ENCODE peak calls at places on chromosomes 13 and 19, in four cellular contexts. One of them, this sample, is unnamed.

GRCh38 chr13:32233062-32233461 is 82.1 kb downstream of the ZAR1L start:
- DNase-seq in lung: no peak
- DNase-seq in activated T-helper 1 cell treated with anti-CD3 and anti-CD28 coated beads, Interleukin-2, amount 50 U/mL, for 16 hours: no peak
- DNase-seq in fibroblast of pulmonary artery: no peak
- DNase-seq in this sample: no peak

GRCh38 chr13:27319404-27319803 is 48.8 kb downstream of the RASL11A start:
- DNase-seq in lung: no peak
- DNase-seq in activated T-helper 1 cell treated with anti-CD3 and anti-CD28 coated beads, Interleukin-2, amount 50 U/mL, for 16 hours: no peak
- DNase-seq in fibroblast of pulmonary artery: no peak
- DNase-seq in this sample: no peak

GRCh38 chr19:4414800-4415251 is 12.4 kb downstream of the CHAF1A start:
- DNase-seq in lung: no peak
- DNase-seq in activated T-helper 1 cell treated with anti-CD3 and anti-CD28 coated beads, Interleukin-2, amount 50 U/mL, for 16 hours: no peak
- DNase-seq in fibroblast of pulmonary artery: peak
- DNase-seq in this sample: no peak

GRCh38 chr13:70162141-70162540 is 53.9 kb upstream of the KLHL1 start:
- DNase-seq in lung: no peak
- DNase-seq in activated T-helper 1 cell treated with anti-CD3 and anti-CD28 coated beads, Interleukin-2, amount 50 U/mL, for 16 hours: no peak
- DNase-seq in fibroblast of pulmonary artery: no peak
- DNase-seq in this sample: no peak

GRCh38 chr13:102197193-102197592 is 204.7 kb downstream of the FGF14 start:
- DNase-seq in lung: no peak
- DNase-seq in activated T-helper 1 cell treated with anti-CD3 and anti-CD28 coated beads, Interleukin-2, amount 50 U/mL, for 16 hours: no peak
- DNase-seq in fibroblast of pulmonary artery: no peak
- DNase-seq in this sample: peak

GRCh38 chr19:42295831-42296525 is 6.0 kb upstream of the PRR19 start:
- DNase-seq in lung: peak
- DNase-seq in activated T-helper 1 cell treated with anti-CD3 and anti-CD28 coated beads, Interleukin-2, amount 50 U/mL, for 16 hours: peak
- DNase-seq in fibroblast of pulmonary artery: peak
- DNase-seq in this sample: no peak

GRCh38 chr19:42286349-42287016 is 15.4 kb upstream of the PRR19 start:
- DNase-seq in lung: no peak
- DNase-seq in activated T-helper 1 cell treated with anti-CD3 and anti-CD28 coated beads, Interleukin-2, amount 50 U/mL, for 16 hours: no peak
- DNase-seq in fibroblast of pulmonary artery: peak
- DNase-seq in this sample: no peak

GRCh38 chr19:17560205-17560595 is 4.8 kb downstream of the COLGALT1 start:
- DNase-seq in lung: peak
- DNase-seq in activated T-helper 1 cell treated with anti-CD3 and anti-CD28 coated beads, Interleukin-2, amount 50 U/mL, for 16 hours: no peak
- DNase-seq in fibroblast of pulmonary artery: peak
- DNase-seq in this sample: peak

GRCh38 chr19:40223135-40223822 is 3.2 kb downstream of the CCNP start:
- DNase-seq in lung: no peak
- DNase-seq in activated T-helper 1 cell treated with anti-CD3 and anti-CD28 coated beads, Interleukin-2, amount 50 U/mL, for 16 hours: no peak
- DNase-seq in fibroblast of pulmonary artery: no peak
- DNase-seq in this sample: no peak

GRCh38 chr13:33072282-33072681 is 56.1 kb downstream of the KL start:
- DNase-seq in lung: no peak
- DNase-seq in activated T-helper 1 cell treated with anti-CD3 and anti-CD28 coated beads, Interleukin-2, amount 50 U/mL, for 16 hours: no peak
- DNase-seq in fibroblast of pulmonary artery: peak
- DNase-seq in this sample: no peak

GRCh38 chr19:54561840-54562239 is 11.8 kb upstream of the LILRA2 start:
- DNase-seq in lung: no peak
- DNase-seq in activated T-helper 1 cell treated with anti-CD3 and anti-CD28 coated beads, Interleukin-2, amount 50 U/mL, for 16 hours: no peak
- DNase-seq in fibroblast of pulmonary artery: no peak
- DNase-seq in this sample: no peak

GRCh38 chr13:96020155-96020575 is 33.0 kb downstream of the UGGT2 start:
- DNase-seq in lung: no peak
- DNase-seq in activated T-helper 1 cell treated with anti-CD3 and anti-CD28 coated beads, Interleukin-2, amount 50 U/mL, for 16 hours: no peak
- DNase-seq in fibroblast of pulmonary artery: peak
- DNase-seq in this sample: peak

This sample was measured in astrocyte.